ENCODE peak calls at places on chromosomes 1 and 21, in seven cellular contexts. X is stomach, L is A549, N is IMR-90, P is ovary, B is prostate gland, I is lower leg skin. Y is an unnamed sample.

GRCh38 chr1:155010211-155010918 is 7.8 kb downstream of the ZBTB7B start:
- DNase-seq in N (no peak), I (no peak), L (no peak), B (no peak), X (no peak), P (peak), Y (no peak)

GRCh38 chr1:53327183-53327941 is 508 bp downstream of the LRP8 start:
- DNase-seq in L (peak), B (no peak), I (no peak), X (no peak), N (peak), P (peak), Y (peak)

GRCh38 chr1:207003216-207003615 is 29.3 kb downstream of the C1orf116 start:
- DNase-seq in P (no peak), N (no peak), L (no peak), I (no peak), B (no peak), X (no peak), Y (no peak)

GRCh38 chr1:229843627-229844238 is 217.7 kb downstream of the URB2 start:
- DNase-seq in N (no peak), X (no peak), L (peak), I (peak), P (no peak), B (peak), Y (peak)

GRCh38 chr1:99728494-99729235 is 37.8 kb downstream of the FRRS1 start:
- DNase-seq in X (no peak), B (no peak), L (peak), N (peak), P (no peak), I (no peak), Y (peak)

GRCh38 chr1:87155648-87156047 is 173.0 kb upstream of the LMO4 start:
- DNase-seq in X (no peak), I (no peak), P (no peak), B (no peak), L (no peak), N (no peak), Y (no peak)

GRCh38 chr1:59779949-59780348 is 34.8 kb upstream of the HOOK1 start:
- DNase-seq in B (no peak), I (no peak), P (no peak), X (no peak), L (no peak), N (no peak), Y (no peak)

GRCh38 chr1:229636042-229636441 is 10.0 kb downstream of the URB2 start:
- DNase-seq in B (no peak), I (no peak), L (no peak), P (no peak), N (no peak), X (no peak), Y (no peak)

GRCh38 chr1:39642796-39643195 is 3.4 kb upstream of the HEYL start:
- DNase-seq in N (peak), X (no peak), B (no peak), L (no peak), I (no peak), P (no peak), Y (peak)

GRCh38 chr1:86914635-86914997 is at the start of gene HS2ST1:
- DNase-seq in I (no peak), B (no peak), L (peak), P (no peak), X (no peak), N (no peak), Y (no peak)

GRCh38 chr1:226827458-226827857 is 43.0 kb upstream of the PSEN2 start:
- DNase-seq in L (no peak), X (peak), B (no peak), N (no peak), P (peak), I (peak), Y (no peak)

GRCh38 chr21:42263591-42264131 is 44.7 kb downstream of the ABCG1 start:
- DNase-seq in P (no peak), B (peak), N (no peak), L (no peak), I (peak), X (no peak), Y (no peak)

GRCh38 chr1:217332426-217333065 is 298.3 kb downstream of the GPATCH2 start:
- DNase-seq in L (no peak), X (peak), P (peak), I (no peak), B (no peak), N (no peak), Y (no peak)

GRCh38 chr21:29192999-29193563 is 62.6 kb downstream of the MAP3K7CL start:
- DNase-seq in P (no peak), B (no peak), X (no peak), N (no peak), I (no peak), L (no peak), Y (no peak)

GRCh38 chr1:61050541-61051454 is 31.6 kb upstream of the NFIA start:
- DNase-seq in X (peak), P (peak), L (peak), I (no peak), B (peak), N (no peak), Y (no peak)

GRCh38 chr21:42636535-42636914 is 16.9 kb upstream of the PDE9A start:
- DNase-seq in X (no peak), P (no peak), B (no peak), N (peak), L (no peak), I (no peak), Y (no peak)

DNA sequence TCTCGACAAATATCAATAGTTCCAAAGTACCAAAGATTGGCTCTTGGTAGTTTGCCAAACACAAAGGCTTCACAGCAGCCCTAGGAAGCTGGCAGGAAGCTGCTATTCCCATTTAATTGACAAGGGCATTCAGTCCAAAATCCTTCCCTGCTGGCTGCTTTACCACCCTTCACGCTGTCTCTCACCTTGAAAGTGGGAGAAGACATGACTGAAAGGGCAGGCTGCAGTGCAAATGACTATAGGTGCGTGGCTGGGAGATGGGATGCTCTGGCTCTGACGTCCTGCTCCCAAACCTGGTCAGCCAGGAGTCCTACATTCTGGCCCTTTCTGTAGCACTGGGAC is 3.8 kb upstream of the CSF1 start:
- DNase-seq in L (no peak), X (no peak), I (no peak), B (no peak), N (no peak), P (no peak), Y (no peak)
- TF ChIP-seq POLR2A in L (no peak), X (no peak), I (no peak), B (no peak), N (no peak), P (no peak), Y (no peak)

GRCh38 chr1:63523738-63524137 is 413 bp downstream of the EFCAB7 start:
- DNase-seq in L (peak), X (no peak), P (no peak), B (no peak), I (no peak), N (no peak), Y (peak)

GRCh38 chr1:63524166-63524565 is 841 bp downstream of the EFCAB7 start:
- DNase-seq in L (peak), N (no peak), B (no peak), X (no peak), P (no peak), I (no peak), Y (no peak)

DNA sequence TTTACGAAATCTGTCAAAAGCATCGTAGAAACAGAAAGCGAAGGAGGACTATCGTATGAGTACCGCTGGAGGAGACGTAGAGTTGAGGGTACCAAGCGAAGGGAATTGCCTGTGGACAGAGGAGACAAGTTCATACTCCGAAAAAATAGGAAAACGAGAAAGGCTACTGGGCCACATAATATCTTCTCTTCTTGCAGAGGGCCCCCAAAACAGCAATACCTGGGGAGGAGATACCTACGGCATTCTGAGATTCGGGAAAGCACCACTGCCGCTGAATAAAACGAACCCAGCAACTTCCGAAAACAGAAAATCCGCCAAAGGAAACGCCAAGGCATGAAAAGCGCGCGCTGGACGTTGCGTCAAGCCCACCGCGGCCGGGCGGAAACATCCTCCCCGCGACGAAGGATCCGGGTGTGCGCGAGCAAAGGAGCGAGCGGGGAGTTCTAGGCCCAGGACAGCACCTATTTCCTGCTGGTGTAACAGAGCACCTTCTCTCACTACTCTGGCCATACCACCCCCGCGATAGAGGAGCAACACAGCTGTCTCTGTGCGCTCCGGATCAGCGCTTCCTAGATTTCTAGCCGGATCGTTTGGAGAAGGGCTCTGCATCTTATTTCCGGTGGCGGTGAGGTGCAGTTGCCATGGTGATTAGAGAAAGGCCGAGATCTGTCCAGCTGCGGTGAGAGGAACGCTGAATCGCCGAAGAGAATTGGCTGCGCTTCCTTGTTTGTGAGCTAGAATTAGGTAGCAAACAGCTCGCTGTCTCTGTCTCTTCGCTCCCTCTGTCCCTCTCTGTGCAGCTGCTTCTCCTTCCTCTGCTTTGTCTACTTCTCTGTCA is at the start of the genes EFCAB7 and ITGB3BP:
- DNase-seq in N (peak), L (peak), X (peak), P (peak), I (peak), B (peak), Y (peak)
- TF ChIP-seq POLR2A in N (no peak), L (peak), X (no peak), P (no peak), I (no peak), B (peak), Y (peak)

GRCh38 chr1:151992345-151993083 is 1.1 kb downstream of the S100A10 start:
- DNase-seq in B (peak), N (peak), I (peak), P (peak), L (peak), X (peak), Y (no peak)
- TF ChIP-seq POLR2A in B (peak), N (peak), I (no peak), P (peak), L (peak), X (no peak), Y (peak)

GRCh38 chr1:8782955-8783354 is 34.5 kb downstream of the RERE start:
- DNase-seq in L (no peak), I (no peak), B (no peak), N (no peak), X (no peak), P (no peak), Y (no peak)

GRCh38 chr1:8777867-8778266 is 39.6 kb downstream of the RERE start:
- DNase-seq in P (no peak), B (no peak), L (no peak), I (no peak), X (no peak), N (peak), Y (no peak)

GRCh38 chr1:8780405-8780804 is 37.0 kb downstream of the RERE start:
- DNase-seq in N (no peak), I (no peak), X (no peak), L (no peak), B (no peak), P (no peak), Y (no peak)

GRCh38 chr1:8787218-8787617 is 30.2 kb downstream of the RERE start:
- DNase-seq in L (no peak), I (no peak), X (no peak), N (no peak), P (no peak), B (no peak), Y (no peak)

GRCh38 chr1:8782001-8782620 is 35.3 kb downstream of the RERE start:
- DNase-seq in P (no peak), B (no peak), X (no peak), N (no peak), L (no peak), I (no peak), Y (no peak)
- TF ChIP-seq POLR2A in P (no peak), B (no peak), X (no peak), N (no peak), L (no peak), I (no peak), Y (no peak)